ENCODE peak calls at places on chromosomes 16 and 17, in eight cellular contexts. D is A549, Z is T-helper 17 cell, U is cardiac muscle cell, M is NCI-H774, R is NCI-H1930, E is LHCN-M2, B is pons. K is an unnamed sample.

GRCh38 chr17:7712111-7712771 is 5.3 kb upstream of the DNAH2 start:
- DNase-seq in D (no peak), Z (no peak), U (no peak), M (no peak), R (no peak), E (no peak), B (no peak), K (no peak)

GRCh38 chr16:78113258-78113657 is 13.8 kb downstream of the WWOX start:
- DNase-seq in D (no peak), Z (no peak), U (no peak), M (no peak), R (no peak), E (no peak), B (no peak), K (no peak)

GRCh38 chr17:924711-925480 is 54.7 kb downstream of the NXN start:
- DNase-seq in D (no peak), Z (no peak), U (no peak), M (no peak), R (no peak), E (peak), B (no peak), K (no peak)

GRCh38 chr17:59349178-59349577 is 17.7 kb downstream of the YPEL2 start:
- DNase-seq in D (no peak), Z (no peak), U (no peak), M (no peak), R (no peak), E (no peak), B (no peak), K (no peak)

GRCh38 chr17:45021607-45022287 is 29.7 kb downstream of the DCAKD start:
- DNase-seq in D (peak), Z (peak), U (peak), M (peak), R (peak), E (peak), B (no peak), K (peak)

GRCh38 chr16:23081675-23082119 is 67.6 kb downstream of the USP31 start:
- DNase-seq in D (peak), Z (no peak), U (peak), M (no peak), R (peak), E (peak), B (no peak), K (no peak)

GRCh38 chr16:27729516-27730304 is 179.8 kb downstream of the KATNIP start:
- DNase-seq in D (no peak), Z (no peak), U (peak), M (no peak), R (no peak), E (no peak), B (peak), K (no peak)

GRCh38 chr17:68033636-68034451 is 1.7 kb upstream of the KPNA2 start:
- DNase-seq in D (peak), Z (no peak), U (peak), M (no peak), R (no peak), E (peak), B (peak), K (no peak)

GRCh38 chr17:27892866-27893769 is at the start of gene LYRM9:
- DNase-seq in D (peak), Z (peak), U (peak), M (peak), R (peak), E (peak), B (peak), K (peak)

GRCh38 chr17:72119963-72120877 is 600 bp upstream of the SOX9 start:
- DNase-seq in D (no peak), Z (no peak), U (peak), M (peak), R (no peak), E (peak), B (peak), K (no peak)

K was measured in natural killer cell.